ENCODE peak calls at places on chromosomes 12 and 14, in nine cellular contexts. L is activated T-helper 2 cell treated with anti-CD3 and anti-CD28 coated beads, Interferon-gamma antibody, Interleukin-2, Interleukin-4, amounts not matched to agents 10 μg/mL and 5 μg/mL and 100 μg/mL, durations not matched to agents 14 hours and 24 hours and 36 hours; I is upper lobe of right lung; Z is psoas muscle; M is T-cell; R is putamen; S is GM23338; T is GM06990; F is astrocyte of the spinal cord. P is an unnamed sample.

GRCh38 chr12:57895337-57896138 is 45.8 kb upstream of the ATP23 start:
- DNase-seq in L (no peak), I (no peak), Z (no peak), M (no peak), R (no peak), S (no peak), T (no peak), F (peak), P (no peak)

GRCh38 chr14:75295491-75296338 is 17.1 kb downstream of the FOS start:
- DNase-seq in L (peak), I (peak), Z (peak), M (peak), R (peak), S (peak), T (peak), F (peak), P (peak)

GRCh38 chr12:52796839-52797528 is 1.1 kb upstream of the KRT3 start:
- DNase-seq in L (no peak), I (peak), Z (no peak), M (no peak), R (no peak), S (no peak), T (no peak), F (no peak), P (no peak)

GRCh38 chr14:64113279-64113678 is 180.9 kb downstream of the ESR2 start:
- DNase-seq in L (no peak), I (no peak), Z (peak), M (no peak), R (no peak), S (no peak), T (no peak), F (no peak), P (no peak)

GRCh38 chr14:71438684-71439083 is 493.5 kb upstream of the RGS6 start:
- DNase-seq in L (no peak), I (no peak), Z (no peak), M (no peak), R (peak), S (no peak), T (no peak), F (peak), P (no peak)

GRCh38 chr12:76031081-76031413 is 529 bp downstream of the PHLDA1 start:
- DNase-seq in L (no peak), I (no peak), Z (no peak), M (no peak), R (no peak), S (no peak), T (no peak), F (no peak), P (no peak)

GRCh38 chr12:4133636-4134433 is 139.7 kb upstream of the CCND2 start:
- DNase-seq in L (no peak), I (no peak), Z (no peak), M (no peak), R (no peak), S (peak), T (no peak), F (no peak), P (no peak)

GRCh38 chr12:132163041-132163910 is 19.0 kb downstream of the NOC4L start:
- DNase-seq in L (no peak), I (no peak), Z (peak), M (no peak), R (no peak), S (no peak), T (no peak), F (no peak), P (no peak)

GRCh38 chr12:90335561-90335960 is 619.4 kb downstream of the CCER1 start:
- DNase-seq in L (no peak), I (no peak), Z (no peak), M (no peak), R (no peak), S (no peak), T (no peak), F (peak), P (no peak)

GRCh38 chr12:57868870-57869609 is 22.5 kb upstream of the CTDSP2 start:
- DNase-seq in L (no peak), I (no peak), Z (peak), M (no peak), R (no peak), S (peak), T (no peak), F (no peak), P (peak)

GRCh38 chr12:120598674-120599463 is 17.7 kb upstream of the POP5 start:
- DNase-seq in L (no peak), I (no peak), Z (no peak), M (no peak), R (no peak), S (no peak), T (no peak), F (no peak), P (no peak)

GRCh38 chr14:95328876-95329503 is 9.3 kb upstream of the CLMN start:
- DNase-seq in L (no peak), I (no peak), Z (no peak), M (no peak), R (no peak), S (no peak), T (peak), F (no peak), P (no peak)

GRCh38 chr14:26596722-26597030 is 1.2 kb downstream of the NOVA1 start:
- DNase-seq in L (no peak), I (peak), Z (peak), M (no peak), R (peak), S (no peak), T (no peak), F (no peak), P (peak)

GRCh38 chr12:109475993-109476806 is 900 bp downstream of the KCTD10 start:
- DNase-seq in L (no peak), I (no peak), Z (no peak), M (no peak), R (no peak), S (peak), T (no peak), F (no peak), P (no peak)

GRCh38 chr14:79861111-79861510 is 350.2 kb downstream of the DIO2 start:
- DNase-seq in L (no peak), I (no peak), Z (no peak), M (no peak), R (no peak), S (peak), T (no peak), F (no peak), P (no peak)

GRCh38 chr14:65287264-65288131 is 125.0 kb upstream of the FUT8 start:
- DNase-seq in L (peak), I (no peak), Z (no peak), M (peak), R (no peak), S (peak), T (peak), F (no peak), P (no peak)

GRCh38 chr12:99390707-99391106 is 256.8 kb upstream of the GARIN6 start:
- DNase-seq in L (no peak), I (no peak), Z (no peak), M (no peak), R (no peak), S (peak), T (no peak), F (no peak), P (peak)

GRCh38 chr12:124422142-124422569 is 127.3 kb downstream of the RFLNA start:
- DNase-seq in L (no peak), I (peak), Z (peak), M (no peak), R (no peak), S (no peak), T (no peak), F (no peak), P (no peak)

P was measured in cerebellum.